ENCODE peak calls at places on chromosomes 4 and X, in five cellular contexts. N is HCT116; K is psoas muscle; A is PC-9; X is CD8-positive, alpha-beta T cell. I is an unnamed sample.

GRCh38 chrX:2664497-2664896 is 26.6 kb upstream of the CD99 start:
- DNase-seq in X (no peak), K (peak; percentile 53), A (no peak), N (no peak), I (no peak)

GRCh38 chr4:10089346-10089745 is 27.3 kb downstream of the WDR1 start:
- DNase-seq in X (no peak), A (no peak), N (no peak), K (peak; percentile 65), I (no peak)

GRCh38 chrX:54045563-54046228 is 1.4 kb upstream of the PHF8 start:
- DNase-seq in A (no peak), X (no peak), K (no peak), N (no peak), I (no peak)

GRCh38 chrX:1026263-1027015 is 186.0 kb downstream of the CRLF2 start:
- DNase-seq in A (no peak), X (no peak), K (no peak), N (no peak), I (no peak)

GRCh38 chr4:88722276-88722780 is 24.7 kb upstream of the NAP1L5 start:
- DNase-seq in A (no peak), K (no peak), X (no peak), N (no peak), I (no peak)

GRCh38 chr4:54165438-54165837 is 63.7 kb upstream of the PDGFRA start:
- DNase-seq in N (peak; percentile 36), A (peak; percentile 39), X (no peak), K (no peak), I (peak; percentile 39)

GRCh38 chr4:181006509-181007290 is 1236.5 kb upstream of the TENM3 start:
- DNase-seq in K (no peak), A (no peak), N (no peak), X (no peak), I (no peak)

GRCh38 chr4:123649644-123650356 is 253.2 kb downstream of the SPRY1 start:
- DNase-seq in A (no peak), X (no peak), K (peak; percentile 59), N (no peak), I (no peak)

GRCh38 chr4:145014365-145014764 is 83.6 kb downstream of the ANAPC10 start:
- DNase-seq in X (no peak), A (no peak), K (no peak), N (no peak), I (no peak)

GRCh38 chr4:52588771-52589591 is 70.1 kb downstream of the USP46 start:
- DNase-seq in K (no peak), X (peak; percentile 33), N (no peak), A (no peak), I (no peak)

GRCh38 chrX:1476682-1477081 is 24.0 kb upstream of the ASMTL start:
- DNase-seq in A (no peak), X (no peak), K (no peak), N (no peak), I (no peak)

GRCh38 chr4:5755679-5756078 is 44.7 kb downstream of the EVC start:
- DNase-seq in A (no peak), X (no peak), K (no peak), N (no peak), I (no peak)

GRCh38 chrX:104315555-104315954 is 60.8 kb upstream of the ESX1 start:
- DNase-seq in A (peak; percentile 79), X (no peak), N (no peak), K (no peak), I (no peak)

GRCh38 chr4:168388890-168389289 is 70.3 kb upstream of the DDX60 start:
- DNase-seq in X (no peak), A (no peak), N (no peak), K (no peak), I (no peak)

GRCh38 chr4:137601924-137602323 is 69.6 kb upstream of the PCDH18 start:
- DNase-seq in N (no peak), K (no peak), A (no peak), X (no peak), I (no peak)

GRCh38 chrX:21744721-21745120 is 13.2 kb downstream of the SMPX start:
- DNase-seq in K (no peak), A (no peak), X (no peak), N (no peak), I (no peak)

GRCh38 chr4:71607780-71608673 is 175.9 kb downstream of the GC start:
- DNase-seq in K (no peak), N (no peak), X (no peak), A (peak; percentile 94), I (peak; percentile 35)

GRCh38 chrX:18995216-18995615 is 11.3 kb upstream of the PHKA2 start:
- DNase-seq in A (peak; percentile 93), N (no peak), K (no peak), X (no peak), I (no peak)

GRCh38 chr4:94974773-94975172 is 217.0 kb downstream of the BMPR1B start:
- DNase-seq in K (no peak), A (peak; percentile 34), N (no peak), X (no peak), I (no peak)

GRCh38 chrX:94515009-94515408 is 841.0 kb downstream of the FAM133A start:
- DNase-seq in X (no peak), N (no peak), A (no peak), K (no peak), I (no peak)
- TF ChIP-seq CTCF in X (no peak), N (no peak), A (no peak), K (no peak), I (no peak)

GRCh38 chr4:152117054-152117453 is 356.2 kb upstream of the GATB start:
- DNase-seq in N (no peak), K (no peak), A (no peak), X (no peak), I (no peak)

GRCh38 chr4:152115121-152115520 is 354.3 kb upstream of the GATB start:
- DNase-seq in A (no peak), X (no peak), N (no peak), K (no peak), I (no peak)

GRCh38 chr4:152117501-152117900 is 356.7 kb upstream of the GATB start:
- DNase-seq in K (peak; percentile 63), A (no peak), X (no peak), N (no peak), I (no peak)

GRCh38 chr4:152114562-152114961 is 353.8 kb upstream of the GATB start:
- DNase-seq in X (no peak), A (no peak), N (no peak), K (no peak), I (no peak)

GRCh38 chr4:152115794-152116193 is 355.0 kb upstream of the GATB start:
- DNase-seq in A (no peak), N (no peak), K (no peak), X (peak; percentile 46), I (no peak)
- H3K4me1 ChIP-seq in A (no peaks in the 10 kb centered on the region), N (no peaks in the 10 kb centered on the region), K (peaks cover 24% of the 10 kb centered on the region), X (peaks cover 61% of the 10 kb centered on the region), I (no peaks in the 10 kb centered on the region)

DNA sequence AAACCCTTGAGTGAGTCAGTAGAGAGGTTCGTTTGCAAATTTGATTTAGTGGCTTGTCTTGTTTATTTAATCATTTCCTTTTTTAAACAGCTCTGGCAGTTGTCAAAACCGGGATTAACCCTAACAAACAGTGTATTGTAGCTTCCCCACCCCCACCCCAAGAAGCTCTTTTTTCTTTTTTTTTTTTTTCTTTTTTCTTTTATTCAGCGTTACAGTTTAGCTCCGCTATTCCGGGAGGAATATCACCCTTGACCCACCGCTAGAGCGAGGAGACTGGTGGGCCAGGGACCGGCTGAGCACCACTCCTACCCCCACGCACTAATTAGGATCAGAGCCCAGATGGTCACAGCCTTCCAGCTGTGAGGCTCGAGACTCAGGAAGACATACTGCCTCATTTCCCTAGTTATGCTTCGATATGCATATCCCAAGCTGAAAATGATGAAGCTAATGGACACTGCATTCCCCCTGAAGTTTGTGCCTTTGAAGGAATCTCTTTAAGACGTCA is 2.0 kb downstream of the PARM1 start:
- DNase-seq in N (no peak), A (no peak), K (no peak), X (no peak), I (no peak)
- TF ChIP-seq CTCF in N (no peak), A (no peak), K (no peak), X (no peak), I (no peak)

GRCh38 chr4:74413265-74413664 is 31.7 kb upstream of the AREG start:
- DNase-seq in A (no peak), K (no peak), N (no peak), X (no peak), I (no peak)
- H3K4me1 ChIP-seq in A (peaks cover 3% of the 10 kb centered on the region), K (no peaks in the 10 kb centered on the region), N (peaks cover 41% of the 10 kb centered on the region), X (no peaks in the 10 kb centered on the region), I (no peaks in the 10 kb centered on the region)

GRCh38 chrX:110466790-110467189 is 108.1 kb downstream of the RTL9 start:
- DNase-seq in N (no peak), X (no peak), A (no peak), K (no peak), I (no peak)

DNA sequence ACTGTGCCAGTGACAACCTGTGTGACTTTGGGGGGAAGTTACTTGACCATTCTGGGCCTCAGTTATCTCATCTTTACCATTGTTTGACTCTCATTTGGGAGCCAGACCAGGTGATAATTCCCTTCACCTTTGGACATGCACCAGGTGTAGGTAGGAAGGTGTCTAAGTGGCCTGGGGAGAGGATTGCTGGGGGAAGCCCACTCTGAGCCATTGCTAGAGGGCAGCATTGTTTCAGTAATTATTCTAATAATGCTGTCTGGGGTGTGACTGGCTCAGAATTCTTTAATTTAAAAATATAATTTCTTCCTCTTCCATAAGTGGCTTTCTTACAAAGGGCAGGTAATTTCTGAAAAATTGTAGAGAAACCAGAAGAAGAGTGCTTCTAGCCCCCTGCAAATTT is 104.3 kb downstream of the RTL9 start:
- DNase-seq in K (no peak), N (no peak), A (no peak), X (no peak), I (no peak)
- TF ChIP-seq CTCF in K (no peak), N (peak; percentile 10), A (peak; percentile 61), X (no peak), I (peak; percentile 41)

GRCh38 chr4:87118421-87118820 is 102.0 kb downstream of the KLHL8 start:
- DNase-seq in A (no peak), X (no peak), K (no peak), N (no peak), I (no peak)
- H3K4me1 ChIP-seq in A (no peaks in the 10 kb centered on the region), X (no peaks in the 10 kb centered on the region), K (peaks cover 75% of the 10 kb centered on the region), N (no peaks in the 10 kb centered on the region), I (no peaks in the 10 kb centered on the region)

DNA sequence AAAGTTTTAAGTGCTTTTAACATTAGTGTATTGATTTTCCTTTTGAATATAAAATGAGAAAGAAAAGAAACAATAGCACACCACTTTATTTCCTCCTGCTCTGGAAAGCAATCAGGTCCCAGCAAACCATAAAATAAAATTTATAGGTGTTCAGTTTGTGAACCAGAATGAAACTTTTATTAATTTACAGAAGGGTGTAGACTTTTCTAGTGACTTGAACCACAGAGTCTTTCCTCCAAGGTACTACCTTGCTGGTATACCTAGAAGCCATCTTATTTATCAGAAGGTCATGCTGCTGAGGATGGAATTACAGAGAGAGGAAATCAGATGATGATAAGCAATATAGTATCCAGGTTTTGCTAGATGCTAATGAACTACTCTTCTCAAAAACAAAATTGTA is 27.6 kb upstream of the RPS6KA3 start:
- DNase-seq in K (no peak), N (no peak), A (no peak), X (no peak), I (no peak)
- TF ChIP-seq CTCF in K (no peak), N (no peak), A (no peak), X (no peak), I (no peak)

DNA sequence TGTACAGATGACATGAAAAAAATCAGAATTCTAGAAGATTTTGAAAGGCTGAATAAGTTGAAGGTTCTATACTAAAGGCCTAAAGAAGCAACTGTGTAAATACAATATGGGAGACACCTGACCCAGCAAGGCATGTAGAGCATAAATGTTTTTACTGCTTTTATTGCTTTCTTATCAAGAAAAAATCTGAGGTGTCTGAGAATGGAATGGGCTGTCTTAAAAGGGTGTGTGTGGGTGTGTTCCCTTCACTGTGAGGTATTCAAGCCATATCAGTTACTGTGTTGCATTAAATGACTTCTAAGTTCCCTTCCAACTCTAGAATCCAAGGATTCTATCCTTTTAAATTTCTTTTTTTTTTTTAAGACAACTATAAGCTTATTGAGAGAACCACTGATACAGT is 15.8 kb downstream of the ATP8A1 start:
- DNase-seq in N (no peak), A (no peak), K (no peak), X (no peak), I (no peak)
- H3K4me1 ChIP-seq in N (no peaks in the 10 kb centered on the region), A (no peaks in the 10 kb centered on the region), K (peaks cover 88% of the 10 kb centered on the region), X (peaks cover 95% of the 10 kb centered on the region), I (no peaks in the 10 kb centered on the region)